ENCODE peak calls at places on chromosome 1, in eight cellular contexts. Z, K, F, Y, L, X, A and C are unnamed samples.

GRCh38 chr1:223508819-223509218 is 115.6 kb downstream of the CCDC185 start:
- DNase-seq in Z (no peak), K (no peak), F (no peak), Y (no peak), L (no peak), X (no peak), A (no peak), C (no peak)

GRCh38 chr1:87473203-87473661 is 144.6 kb downstream of the LMO4 start:
- DNase-seq in Z (no peak), K (no peak), F (no peak), Y (no peak), L (no peak), X (no peak), A (peak), C (no peak)

GRCh38 chr1:234970371-234970730 is 158.3 kb downstream of the TOMM20 start:
- DNase-seq in Z (no peak), K (no peak), F (no peak), Y (peak), L (peak), X (peak), A (no peak), C (no peak)

GRCh38 chr1:159562680-159563079 is 24.9 kb upstream of the APCS start:
- DNase-seq in Z (no peak), K (no peak), F (no peak), Y (no peak), L (no peak), X (no peak), A (no peak), C (no peak)

GRCh38 chr1:51750729-51751128 is 127.8 kb downstream of the NRDC start:
- DNase-seq in Z (no peak), K (no peak), F (no peak), Y (no peak), L (peak), X (no peak), A (peak), C (no peak)

GRCh38 chr1:214840366-214840765 is 237.4 kb downstream of the CENPF start:
- DNase-seq in Z (no peak), K (no peak), F (no peak), Y (no peak), L (peak), X (no peak), A (peak), C (no peak)

GRCh38 chr1:208205216-208206013 is 38.8 kb downstream of the PLXNA2 start:
- DNase-seq in Z (no peak), K (no peak), F (no peak), Y (no peak), L (no peak), X (no peak), A (no peak), C (no peak)

GRCh38 chr1:21594495-21594894 is 74.7 kb downstream of the RAP1GAP start:
- DNase-seq in Z (no peak), K (no peak), F (no peak), Y (no peak), L (no peak), X (no peak), A (peak), C (no peak)

GRCh38 chr1:226891846-226892533 is 21.6 kb downstream of the PSEN2 start:
- DNase-seq in Z (no peak), K (no peak), F (no peak), Y (no peak), L (no peak), X (no peak), A (peak), C (no peak)

GRCh38 chr1:45282346-45282745 is 44.3 kb upstream of the HPDL start:
- DNase-seq in Z (no peak), K (no peak), F (no peak), Y (no peak), L (peak), X (no peak), A (no peak), C (no peak)

GRCh38 chr1:40379785-40380452 is 6.4 kb downstream of the SMAP2 start:
- DNase-seq in Z (no peak), K (no peak), F (no peak), Y (peak), L (peak), X (no peak), A (peak), C (no peak)